ENCODE peak calls at places on chromosomes 12 and 14, in five cellular contexts. U, Q, C, T and V are unnamed samples.
A peak's percentile ranks its signal among the peaks of the same experiment; 100 is the strongest.

GRCh38 chr12:46664771-46665287 is 161.0 kb downstream of the SLC38A4 start:
- DNase-seq in U (peak; percentile 29), Q (no peak), C (no peak), T (peak; percentile 86), V (no peak)

GRCh38 chr12:121590476-121591143 is 9.8 kb upstream of the KDM2B start:
- DNase-seq in U (peak; percentile 79), Q (no peak), C (no peak), T (peak; percentile 71), V (no peak)

GRCh38 chr14:65549429-65549828 is 136.9 kb downstream of the FUT8 start:
- DNase-seq in U (no peak), Q (no peak), C (no peak), T (no peak), V (no peak)

GRCh38 chr14:101654051-101654450 is 92.8 kb downstream of the DIO3 start:
- DNase-seq in U (no peak), Q (no peak), C (no peak), T (no peak), V (no peak)

GRCh38 chr12:2924019-2924418 is 33.3 kb downstream of the TULP3 start:
- DNase-seq in U (no peak), Q (no peak), C (no peak), T (peak; percentile 28), V (no peak)

GRCh38 chr12:129662184-129662583 is 241.6 kb downstream of the TMEM132D start:
- DNase-seq in U (no peak), Q (no peak), C (no peak), T (no peak), V (no peak)

GRCh38 chr14:89303452-89304435 is 113.3 kb downstream of the FOXN3 start:
- DNase-seq in U (peak; percentile 72), Q (no peak), C (peak; percentile 66), T (peak; percentile 86), V (no peak)

GRCh38 chr14:68703093-68703492 is 89.8 kb downstream of the ZFP36L1 start:
- DNase-seq in U (no peak), Q (no peak), C (peak; percentile 54), T (peak; percentile 66), V (no peak)

GRCh38 chr12:12899530-12900380 is 8.4 kb downstream of the GPRC5A start:
- DNase-seq in U (peak; percentile 32), Q (no peak), C (peak; percentile 40), T (peak; percentile 96), V (no peak)

GRCh38 chr12:9667403-9667802 is 2.1 kb upstream of the CLEC2D start:
- DNase-seq in U (peak; percentile 43), Q (no peak), C (no peak), T (peak; percentile 1), V (no peak)

GRCh38 chr14:61219256-61219655 is 61.9 kb downstream of the TMEM30B start:
- DNase-seq in U (no peak), Q (no peak), C (no peak), T (no peak), V (no peak)

GRCh38 chr12:100404769-100405407 is 48.0 kb downstream of the SLC17A8 start:
- DNase-seq in U (peak; percentile 32), Q (no peak), C (no peak), T (peak; percentile 12), V (no peak)

GRCh38 chr12:96240251-96240650 is 46.1 kb downstream of the ELK3 start:
- DNase-seq in U (no peak), Q (no peak), C (no peak), T (no peak), V (no peak)

GRCh38 chr12:132379996-132380395 is 50.6 kb upstream of the GALNT9 start:
- DNase-seq in U (no peak), Q (no peak), C (no peak), T (no peak), V (no peak)

GRCh38 chr14:63454863-63455622 is 88.1 kb downstream of the PPP2R5E start:
- DNase-seq in U (no peak), Q (no peak), C (no peak), T (peak; percentile 55), V (peak; percentile 5)

GRCh38 chr14:48874701-48875100 is 711.5 kb downstream of the RPS29 start:
- DNase-seq in U (no peak), Q (no peak), C (no peak), T (no peak), V (no peak)

GRCh38 chr12:132554857-132555630 is 55.3 kb downstream of the LRCOL1 start:
- DNase-seq in U (no peak), Q (no peak), C (no peak), T (no peak), V (no peak)

GRCh38 chr12:132710422-132711168 is at the start of gene PGAM5:
- DNase-seq in U (peak; percentile 97), Q (peak; percentile 95), C (peak; percentile 83), T (peak; percentile 64), V (peak; percentile 50)

GRCh38 chr14:88849717-88850116 is 25.3 kb downstream of the TTC8 start:
- DNase-seq in U (no peak), Q (no peak), C (no peak), T (peak; percentile 34), V (no peak)

GRCh38 chr12:100031821-100032220 is 47.1 kb upstream of the ANKS1B start:
- DNase-seq in U (no peak), Q (no peak), C (no peak), T (peak; percentile 30), V (no peak)

GRCh38 chr12:125284945-125285344 is 219.7 kb downstream of the AACS start:
- DNase-seq in U (no peak), Q (no peak), C (no peak), T (no peak), V (no peak)

GRCh38 chr12:20369164-20370000 is 1.0 kb downstream of the PDE3A start:
- DNase-seq in U (peak; percentile 6), Q (peak; percentile 49), C (peak; percentile 88), T (peak; percentile 54), V (no peak)

GRCh38 chr12:16187684-16188083 is 89.8 kb downstream of the SLC15A5 start:
- DNase-seq in U (no peak), Q (no peak), C (no peak), T (no peak), V (peak; percentile 100)

GRCh38 chr12:110088936-110089335 is 35.2 kb upstream of the IFT81 start:
- DNase-seq in U (no peak), Q (no peak), C (no peak), T (no peak), V (no peak)

GRCh38 chr12:65123435-65124063 is 2.4 kb upstream of the WIF1 start:
- DNase-seq in U (peak; percentile 10), Q (no peak), C (no peak), T (peak; percentile 54), V (peak; percentile 45)

GRCh38 chr14:86714153-86714552 is 1184.2 kb downstream of the FLRT2 start:
- DNase-seq in U (no peak), Q (no peak), C (no peak), T (no peak), V (no peak)